ENCODE peak calls at places on chromosomes 1 and 21, in four cellular contexts. Q, I, G and K are unnamed samples.

GRCh38 chr1:50493710-50494109 is 70.5 kb upstream of the DMRTA2 start:
- DNase-seq in Q (no peak), I (no peak), G (no peak), K (no peak)

GRCh38 chr1:246418565-246419312 is 88.3 kb downstream of the SMYD3 start:
- DNase-seq in Q (no peak), I (no peak), G (no peak), K (no peak)

GRCh38 chr21:38323721-38324591 is 67.2 kb downstream of the KCNJ15 start:
- DNase-seq in Q (no peak), I (peak), G (no peak), K (no peak)

GRCh38 chr21:28298251-28298672 is 694.4 kb downstream of the LTN1 start:
- DNase-seq in Q (no peak), I (peak), G (no peak), K (no peak)

GRCh38 chr1:19764848-19765247 is 34.9 kb downstream of the TMCO4 start:
- DNase-seq in Q (no peak), I (no peak), G (no peak), K (no peak)

GRCh38 chr1:169105434-169106094 is 926 bp upstream of the ATP1B1 start:
- DNase-seq in Q (no peak), I (no peak), G (peak), K (no peak)

GRCh38 chr1:75797606-75798216 is 1.0 kb downstream of the MSH4 start:
- DNase-seq in Q (no peak), I (no peak), G (no peak), K (no peak)

GRCh38 chr1:41850029-41850428 is 68.7 kb downstream of the HIVEP3 start:
- DNase-seq in Q (no peak), I (no peak), G (no peak), K (no peak)

GRCh38 chr1:206628916-206629315 is 6.4 kb upstream of the DYRK3 start:
- DNase-seq in Q (no peak), I (no peak), G (no peak), K (no peak)

GRCh38 chr1:107477233-107477632 is 336.4 kb downstream of the NTNG1 start:
- DNase-seq in Q (no peak), I (no peak), G (no peak), K (no peak)

GRCh38 chr1:47834326-47834725 is 162.9 kb downstream of the TRABD2B start:
- DNase-seq in Q (no peak), I (no peak), G (no peak), K (no peak)

GRCh38 chr1:28199328-28200233 is 23.1 kb upstream of the PTAFR start:
- DNase-seq in Q (no peak), I (no peak), G (no peak), K (no peak)

GRCh38 chr1:228514421-228514820 is 27.2 kb downstream of the RNF187 start:
- DNase-seq in Q (no peak), I (no peak), G (no peak), K (no peak)

GRCh38 chr1:183262628-183263220 is 76.7 kb downstream of the LAMC2 start:
- DNase-seq in Q (no peak), I (no peak), G (no peak), K (no peak)

GRCh38 chr1:238596703-238597102 is 706.0 kb upstream of the ZP4 start:
- DNase-seq in Q (no peak), I (no peak), G (no peak), K (no peak)

GRCh38 chr1:176692988-176693696 is 230.2 kb downstream of the PAPPA2 start:
- DNase-seq in Q (no peak), I (no peak), G (no peak), K (no peak)

GRCh38 chr1:232501174-232501573 is 128.8 kb downstream of the SIPA1L2 start:
- DNase-seq in Q (no peak), I (no peak), G (no peak), K (no peak)

GRCh38 chr1:70382682-70383081 is 28.2 kb upstream of the ANKRD13C start:
- DNase-seq in Q (no peak), I (no peak), G (no peak), K (no peak)

GRCh38 chr1:171664976-171665375 is 12.5 kb upstream of the MYOC start:
- DNase-seq in Q (no peak), I (no peak), G (no peak), K (no peak)

GRCh38 chr1:119784127-119784781 is 15.5 kb upstream of the HMGCS2 start:
- DNase-seq in Q (no peak), I (no peak), G (peak), K (peak)

GRCh38 chr1:31111290-31111951 is 45.9 kb upstream of the PUM1 start:
- DNase-seq in Q (no peak), I (peak), G (peak), K (no peak)

GRCh38 chr1:58785424-58786058 is 1.7 kb upstream of the JUN start:
- DNase-seq in Q (no peak), I (peak), G (no peak), K (no peak)

GRCh38 chr1:27395441-27396195 is 3.2 kb downstream of the GPR3 start:
- DNase-seq in Q (peak), I (peak), G (peak), K (no peak)

GRCh38 chr21:25334046-25334730 is 273.1 kb downstream of the MRPL39 start:
- DNase-seq in Q (no peak), I (no peak), G (no peak), K (no peak)

GRCh38 chr1:84505167-84506001 is 802 bp upstream of the SPATA1 start:
- DNase-seq in Q (peak), I (peak), G (no peak), K (peak)

GRCh38 chr1:15046487-15047165 is 106.9 kb upstream of the TMEM51 start:
- DNase-seq in Q (peak), I (peak), G (peak), K (peak)

DNA sequence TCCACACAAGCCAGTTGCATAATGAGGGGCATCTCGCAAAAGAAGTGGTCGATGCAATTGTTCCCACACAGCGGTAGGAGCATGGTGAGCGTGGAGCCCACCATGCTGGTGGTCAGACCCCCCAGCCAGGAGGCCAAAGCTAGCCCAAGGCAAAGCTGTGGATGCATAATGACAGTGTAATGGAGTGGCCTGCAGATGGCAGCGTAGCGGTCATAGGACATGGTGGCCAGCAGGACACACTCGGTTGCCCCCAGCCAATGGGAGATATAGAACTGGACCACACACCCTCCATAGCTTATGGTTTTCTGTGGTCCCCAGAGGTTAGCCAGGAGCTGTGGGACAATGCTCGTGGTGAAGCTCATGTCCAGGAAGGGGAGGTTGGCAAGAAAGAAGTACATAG is 4.3 kb downstream of the OR2C3 start:
- DNase-seq in Q (no peak), I (no peak), G (no peak), K (no peak)
- TF ChIP-seq CTCF in Q (no peak), I (no peak), G (no peak), K (no peak)

GRCh38 chr1:938711-939504 is 15.2 kb downstream of the SAMD11 start:
- DNase-seq in Q (no peak), I (no peak), G (no peak), K (no peak)

GRCh38 chr1:936865-937264 is 13.1 kb downstream of the SAMD11 start:
- DNase-seq in Q (no peak), I (no peak), G (no peak), K (no peak)

GRCh38 chr1:939511-940107 is 15.9 kb downstream of the SAMD11 start:
- DNase-seq in Q (no peak), I (no peak), G (no peak), K (no peak)

GRCh38 chr1:937521-937920 is 13.8 kb downstream of the SAMD11 start:
- DNase-seq in Q (no peak), I (no peak), G (no peak), K (no peak)

GRCh38 chr1:938088-938683 is 14.5 kb downstream of the SAMD11 start:
- DNase-seq in Q (no peak), I (peak), G (no peak), K (no peak)
- TF ChIP-seq CTCF in Q (no peak), I (peak), G (peak), K (peak)

GRCh38 chr1:198269352-198269940 is 112.6 kb downstream of the NEK7 start:
- DNase-seq in Q (no peak), I (no peak), G (no peak), K (no peak)

GRCh38 chr1:198270421-198270820 is 113.6 kb downstream of the NEK7 start:
- DNase-seq in Q (no peak), I (no peak), G (no peak), K (no peak)

GRCh38 chr1:198267056-198267455 is 110.3 kb downstream of the NEK7 start:
- DNase-seq in Q (no peak), I (no peak), G (no peak), K (no peak)

GRCh38 chr1:198268784-198269183 is 112.0 kb downstream of the NEK7 start:
- DNase-seq in Q (no peak), I (no peak), G (no peak), K (no peak)

DNA sequence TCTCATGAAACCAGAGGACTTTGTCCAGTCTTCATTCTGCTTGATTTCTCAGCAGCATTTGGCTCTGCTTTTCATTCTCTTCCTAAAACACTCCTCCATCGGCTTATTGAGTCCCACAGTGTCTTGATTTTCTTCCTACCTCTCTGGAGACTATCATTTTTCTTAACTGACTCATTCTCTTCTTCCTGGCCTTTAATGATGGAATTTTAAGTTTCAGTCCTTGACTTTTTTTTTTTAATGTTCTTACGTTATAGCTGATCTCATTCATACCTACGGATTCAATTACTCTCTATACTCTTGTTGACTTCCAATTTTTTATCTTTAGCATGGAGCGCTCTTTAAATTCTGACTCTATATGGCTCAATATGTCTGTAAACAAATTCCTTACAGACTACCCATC is 111.1 kb downstream of the NEK7 start:
- DNase-seq in Q (no peak), I (peak), G (no peak), K (no peak)
- TF ChIP-seq CTCF in Q (no peak), I (no peak), G (no peak), K (no peak)

DNA sequence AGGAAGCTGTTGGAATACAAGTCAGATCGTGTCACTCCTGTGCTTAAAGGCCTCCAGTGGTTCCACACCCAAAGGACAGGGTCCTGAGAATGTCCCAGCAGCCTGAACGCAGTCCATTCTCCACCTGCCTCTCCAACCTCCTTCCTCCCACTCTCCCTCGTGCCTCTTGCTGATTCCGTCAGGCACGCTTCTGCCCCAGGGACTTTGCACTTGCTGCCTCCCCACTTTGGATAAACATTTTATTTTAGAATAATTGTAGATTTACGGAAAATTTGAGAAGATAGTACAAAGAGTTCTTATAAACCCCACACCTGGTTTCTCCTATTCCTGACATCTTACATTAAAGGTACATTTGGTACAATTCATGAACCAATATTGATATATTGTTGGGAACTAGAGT is 28.4 kb upstream of the LDLRAP1 start:
- DNase-seq in Q (no peak), I (no peak), G (no peak), K (no peak)
- TF ChIP-seq CTCF in Q (no peak), I (no peak), G (no peak), K (no peak)

GRCh38 chr1:200301152-200301551 is 108.7 kb downstream of the ZNF281 start:
- DNase-seq in Q (no peak), I (no peak), G (no peak), K (no peak)

GRCh38 chr1:200299571-200299970 is 110.3 kb downstream of the ZNF281 start:
- DNase-seq in Q (no peak), I (no peak), G (no peak), K (no peak)

GRCh38 chr1:200304146-200304545 is 105.7 kb downstream of the ZNF281 start:
- DNase-seq in Q (no peak), I (no peak), G (no peak), K (no peak)

GRCh38 chr1:200302893-200303250 is 107.0 kb downstream of the ZNF281 start:
- DNase-seq in Q (no peak), I (no peak), G (no peak), K (no peak)

GRCh38 chr1:200302192-200302892 is 107.5 kb downstream of the ZNF281 start:
- DNase-seq in Q (peak), I (peak), G (no peak), K (no peak)
- TF ChIP-seq CTCF in Q (peak), I (peak), G (peak), K (no peak)

GRCh38 chr1:79842811-79843210 is 836.3 kb upstream of the ADGRL4 start:
- DNase-seq in Q (no peak), I (no peak), G (no peak), K (no peak)
- TF ChIP-seq CTCF in Q (no peak), I (no peak), G (no peak), K (no peak)

DNA sequence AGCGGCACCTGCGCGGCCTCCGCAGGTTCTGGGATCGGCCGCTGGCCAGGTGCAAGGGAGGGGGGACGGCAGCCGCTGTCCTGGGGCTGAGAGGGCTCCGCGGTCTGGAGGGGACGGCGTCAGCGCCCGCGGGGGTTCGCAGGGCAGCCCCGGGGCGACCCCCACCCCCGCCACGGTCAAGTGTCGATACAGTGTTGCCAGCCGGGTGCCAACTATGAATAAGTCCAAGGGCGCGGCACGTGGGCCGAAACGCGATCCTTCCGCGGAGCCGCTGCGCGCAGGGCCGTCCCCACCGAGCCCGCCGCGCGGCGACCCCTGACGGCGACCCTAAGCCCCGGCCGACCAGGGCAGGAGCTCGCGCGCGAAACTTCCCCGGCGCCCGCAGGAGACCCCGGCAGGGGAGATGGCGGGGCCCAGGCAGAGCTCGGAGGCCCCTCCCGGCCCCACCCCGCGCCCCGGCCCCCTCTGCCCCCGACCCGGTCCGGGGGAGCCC is 664 bp upstream of the AGPAT3 start:
- DNase-seq in Q (peak), I (peak), G (no peak), K (peak)
- TF ChIP-seq CTCF in Q (no peak), I (no peak), G (no peak), K (no peak)

GRCh38 chr1:197995408-197996258 is 78.5 kb downstream of the LHX9 start:
- DNase-seq in Q (no peak), I (no peak), G (no peak), K (no peak)

GRCh38 chr1:198001776-198002408 is 84.7 kb downstream of the LHX9 start:
- DNase-seq in Q (no peak), I (peak), G (no peak), K (no peak)

GRCh38 chr1:198003468-198003867 is 86.3 kb downstream of the LHX9 start:
- DNase-seq in Q (no peak), I (no peak), G (no peak), K (no peak)

GRCh38 chr1:197994907-197995407 is 77.8 kb downstream of the LHX9 start:
- DNase-seq in Q (no peak), I (peak), G (no peak), K (no peak)

DNA sequence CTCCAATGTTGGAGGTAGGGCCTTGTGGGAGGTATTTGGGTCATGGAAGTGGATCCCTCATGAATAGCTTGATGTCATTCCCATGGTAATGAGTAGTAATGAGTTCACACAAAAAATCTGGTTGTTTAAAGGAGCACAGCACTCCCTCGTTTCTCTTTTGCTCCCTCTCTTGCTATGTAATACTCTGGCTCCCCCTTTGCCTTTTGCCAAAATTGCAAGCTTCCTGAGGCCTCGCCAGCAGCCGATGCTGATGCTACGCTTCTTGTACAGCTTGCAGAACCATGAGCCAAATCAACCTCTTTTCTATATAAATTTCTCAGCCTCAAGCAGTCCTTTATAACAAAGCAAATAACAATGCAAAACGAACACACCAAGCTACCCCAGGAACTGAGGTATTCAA is 80.9 kb downstream of the LHX9 start:
- DNase-seq in Q (no peak), I (no peak), G (no peak), K (no peak)
- TF ChIP-seq CTCF in Q (no peak), I (no peak), G (no peak), K (no peak)

GRCh38 chr1:100883963-100884362 is 10.7 kb downstream of the EXTL2 start:
- DNase-seq in Q (no peak), I (peak), G (no peak), K (no peak)
- TF ChIP-seq CTCF in Q (no peak), I (peak), G (no peak), K (no peak)